ENCODE peak calls at places on chromosomes 4 and X, in seven cellular contexts. One of them, this sample, is unnamed.

GRCh38 chr4:48557478-48557877 is 67.4 kb downstream of the ZAR1 start:
- DNase-seq in AG09319: no peak
- DNase-seq in activated T-helper 1 cell treated with anti-CD3 and anti-CD28 coated beads, Interleukin-2, amount 50 U/mL, for 16 hours: no peak
- DNase-seq in activated T-cell treated with anti-CD3 and anti-CD28 coated beads, Interleukin-2, amount 50 U/mL, for 72 hours: no peak
- DNase-seq in substantia nigra: no peak
- DNase-seq in GM10248: no peak
- DNase-seq in HS-5: no peak
- DNase-seq in this sample: peak; percentile 9

GRCh38 chrX:47854474-47854873 is 17.8 kb downstream of the ZNF81 start:
- DNase-seq in AG09319: no peak
- DNase-seq in activated T-helper 1 cell treated with anti-CD3 and anti-CD28 coated beads, Interleukin-2, amount 50 U/mL, for 16 hours: no peak
- DNase-seq in activated T-cell treated with anti-CD3 and anti-CD28 coated beads, Interleukin-2, amount 50 U/mL, for 72 hours: peak; percentile 4
- DNase-seq in HS-5: no peak
- DNase-seq in GM10248: no peak
- DNase-seq in substantia nigra: peak; percentile 0
- DNase-seq in this sample: no peak

GRCh38 chrX:20418379-20418778 is 151.7 kb upstream of the RPS6KA3 start:
- DNase-seq in GM10248: peak; percentile 18
- DNase-seq in AG09319: no peak
- DNase-seq in HS-5: no peak
- DNase-seq in activated T-cell treated with anti-CD3 and anti-CD28 coated beads, Interleukin-2, amount 50 U/mL, for 72 hours: peak; percentile 25
- DNase-seq in substantia nigra: no peak
- DNase-seq in activated T-helper 1 cell treated with anti-CD3 and anti-CD28 coated beads, Interleukin-2, amount 50 U/mL, for 16 hours: no peak
- DNase-seq in this sample: no peak

GRCh38 chr4:76850010-76850441 is 47.9 kb downstream of the SOWAHB start:
- DNase-seq in substantia nigra: no peak
- DNase-seq in AG09319: peak; percentile 52
- DNase-seq in activated T-helper 1 cell treated with anti-CD3 and anti-CD28 coated beads, Interleukin-2, amount 50 U/mL, for 16 hours: no peak
- DNase-seq in HS-5: peak; percentile 70
- DNase-seq in GM10248: no peak
- DNase-seq in activated T-cell treated with anti-CD3 and anti-CD28 coated beads, Interleukin-2, amount 50 U/mL, for 72 hours: no peak
- DNase-seq in this sample: no peak

GRCh38 chr4:80538276-80538926 is 202.9 kb downstream of the CFAP299 start:
- DNase-seq in AG09319: no peak
- DNase-seq in HS-5: peak; percentile 52
- DNase-seq in activated T-cell treated with anti-CD3 and anti-CD28 coated beads, Interleukin-2, amount 50 U/mL, for 72 hours: no peak
- DNase-seq in GM10248: no peak
- DNase-seq in substantia nigra: no peak
- DNase-seq in activated T-helper 1 cell treated with anti-CD3 and anti-CD28 coated beads, Interleukin-2, amount 50 U/mL, for 16 hours: no peak
- DNase-seq in this sample: no peak

GRCh38 chrX:119573222-119573621 is 1.1 kb upstream of the UBE2A start:
- DNase-seq in substantia nigra: no peak
- DNase-seq in activated T-cell treated with anti-CD3 and anti-CD28 coated beads, Interleukin-2, amount 50 U/mL, for 72 hours: no peak
- DNase-seq in HS-5: no peak
- DNase-seq in activated T-helper 1 cell treated with anti-CD3 and anti-CD28 coated beads, Interleukin-2, amount 50 U/mL, for 16 hours: no peak
- DNase-seq in AG09319: no peak
- DNase-seq in GM10248: no peak
- DNase-seq in this sample: no peak

GRCh38 chrX:133601116-133601515 is 185.8 kb upstream of the GPC4 start:
- DNase-seq in substantia nigra: no peak
- DNase-seq in HS-5: no peak
- DNase-seq in activated T-cell treated with anti-CD3 and anti-CD28 coated beads, Interleukin-2, amount 50 U/mL, for 72 hours: no peak
- DNase-seq in AG09319: no peak
- DNase-seq in activated T-helper 1 cell treated with anti-CD3 and anti-CD28 coated beads, Interleukin-2, amount 50 U/mL, for 16 hours: no peak
- DNase-seq in GM10248: no peak
- DNase-seq in this sample: no peak

GRCh38 chr4:153489856-153490558 is 23.8 kb downstream of the TMEM131L start:
- DNase-seq in GM10248: no peak
- DNase-seq in HS-5: no peak
- DNase-seq in activated T-cell treated with anti-CD3 and anti-CD28 coated beads, Interleukin-2, amount 50 U/mL, for 72 hours: no peak
- DNase-seq in AG09319: no peak
- DNase-seq in substantia nigra: no peak
- DNase-seq in activated T-helper 1 cell treated with anti-CD3 and anti-CD28 coated beads, Interleukin-2, amount 50 U/mL, for 16 hours: no peak
- DNase-seq in this sample: no peak

GRCh38 chr4:25914670-25915358 is 794 bp downstream of the SMIM20 start:
- DNase-seq in substantia nigra: no peak
- DNase-seq in AG09319: no peak
- DNase-seq in activated T-helper 1 cell treated with anti-CD3 and anti-CD28 coated beads, Interleukin-2, amount 50 U/mL, for 16 hours: no peak
- DNase-seq in HS-5: no peak
- DNase-seq in activated T-cell treated with anti-CD3 and anti-CD28 coated beads, Interleukin-2, amount 50 U/mL, for 72 hours: no peak
- DNase-seq in GM10248: no peak
- DNase-seq in this sample: peak; percentile 11

GRCh38 chr4:41213563-41214157 is 682 bp downstream of the APBB2 start:
- DNase-seq in HS-5: no peak
- DNase-seq in AG09319: no peak
- DNase-seq in activated T-cell treated with anti-CD3 and anti-CD28 coated beads, Interleukin-2, amount 50 U/mL, for 72 hours: peak; percentile 22
- DNase-seq in activated T-helper 1 cell treated with anti-CD3 and anti-CD28 coated beads, Interleukin-2, amount 50 U/mL, for 16 hours: no peak
- DNase-seq in substantia nigra: peak; percentile 27
- DNase-seq in GM10248: no peak
- DNase-seq in this sample: peak; percentile 32

GRCh38 chr4:19944251-19944650 is 307.5 kb upstream of the SLIT2 start:
- DNase-seq in AG09319: no peak
- DNase-seq in GM10248: no peak
- DNase-seq in HS-5: no peak
- DNase-seq in substantia nigra: no peak
- DNase-seq in activated T-helper 1 cell treated with anti-CD3 and anti-CD28 coated beads, Interleukin-2, amount 50 U/mL, for 16 hours: no peak
- DNase-seq in activated T-cell treated with anti-CD3 and anti-CD28 coated beads, Interleukin-2, amount 50 U/mL, for 72 hours: no peak
- DNase-seq in this sample: no peak

GRCh38 chr4:59994118-59994517 is 1206.0 kb upstream of the ADGRL3 start:
- DNase-seq in activated T-helper 1 cell treated with anti-CD3 and anti-CD28 coated beads, Interleukin-2, amount 50 U/mL, for 16 hours: no peak
- DNase-seq in substantia nigra: peak; percentile 0
- DNase-seq in activated T-cell treated with anti-CD3 and anti-CD28 coated beads, Interleukin-2, amount 50 U/mL, for 72 hours: no peak
- DNase-seq in GM10248: no peak
- DNase-seq in AG09319: no peak
- DNase-seq in HS-5: no peak
- DNase-seq in this sample: no peak

GRCh38 chrX:55996649-55997048 is 235.5 kb upstream of the KLF8 start:
- DNase-seq in activated T-cell treated with anti-CD3 and anti-CD28 coated beads, Interleukin-2, amount 50 U/mL, for 72 hours: no peak
- DNase-seq in activated T-helper 1 cell treated with anti-CD3 and anti-CD28 coated beads, Interleukin-2, amount 50 U/mL, for 16 hours: no peak
- DNase-seq in substantia nigra: no peak
- DNase-seq in HS-5: no peak
- DNase-seq in GM10248: no peak
- DNase-seq in AG09319: no peak
- DNase-seq in this sample: no peak

GRCh38 chr4:44121210-44121609 is 327.4 kb downstream of the KCTD8 start:
- DNase-seq in activated T-helper 1 cell treated with anti-CD3 and anti-CD28 coated beads, Interleukin-2, amount 50 U/mL, for 16 hours: no peak
- DNase-seq in AG09319: no peak
- DNase-seq in activated T-cell treated with anti-CD3 and anti-CD28 coated beads, Interleukin-2, amount 50 U/mL, for 72 hours: no peak
- DNase-seq in GM10248: no peak
- DNase-seq in substantia nigra: no peak
- DNase-seq in HS-5: peak; percentile 0
- DNase-seq in this sample: no peak

GRCh38 chrX:110003167-110004156 is 548 bp downstream of the TMEM164 start:
- DNase-seq in activated T-helper 1 cell treated with anti-CD3 and anti-CD28 coated beads, Interleukin-2, amount 50 U/mL, for 16 hours: no peak
- DNase-seq in AG09319: no peak
- DNase-seq in substantia nigra: no peak
- DNase-seq in HS-5: no peak
- DNase-seq in activated T-cell treated with anti-CD3 and anti-CD28 coated beads, Interleukin-2, amount 50 U/mL, for 72 hours: peak; percentile 9
- DNase-seq in GM10248: peak; percentile 14
- DNase-seq in this sample: peak; percentile 6

GRCh38 chr4:181756451-181756850 is 486.8 kb upstream of the TENM3 start:
- DNase-seq in AG09319: no peak
- DNase-seq in GM10248: no peak
- DNase-seq in substantia nigra: peak; percentile 2
- DNase-seq in activated T-cell treated with anti-CD3 and anti-CD28 coated beads, Interleukin-2, amount 50 U/mL, for 72 hours: no peak
- DNase-seq in HS-5: no peak
- DNase-seq in activated T-helper 1 cell treated with anti-CD3 and anti-CD28 coated beads, Interleukin-2, amount 50 U/mL, for 16 hours: no peak
- DNase-seq in this sample: no peak

GRCh38 chrX:45322382-45322781 is 121.7 kb upstream of the DIPK2B start:
- DNase-seq in HS-5: peak; percentile 71
- DNase-seq in GM10248: no peak
- DNase-seq in AG09319: peak; percentile 57
- DNase-seq in activated T-helper 1 cell treated with anti-CD3 and anti-CD28 coated beads, Interleukin-2, amount 50 U/mL, for 16 hours: no peak
- DNase-seq in activated T-cell treated with anti-CD3 and anti-CD28 coated beads, Interleukin-2, amount 50 U/mL, for 72 hours: peak; percentile 6
- DNase-seq in substantia nigra: peak; percentile 17
- DNase-seq in this sample: no peak